ENCODE peak calls at places on chromosomes 11 and 22, in nine cellular contexts. I, S, G, D, Z, A, X, C and M are unnamed samples.

GRCh38 chr11:61800331-61801281 is 7.9 kb downstream of the FEN1 start:
- DNase-seq in I (no peak), X (no peak), C (no peak), S (no peak), Z (no peak), A (no peak), D (no peak), G (no peak), M (no peak)

GRCh38 chr11:77561257-77561656 is 28.5 kb upstream of the AQP11 start:
- DNase-seq in C (no peak), A (no peak), D (no peak), X (no peak), I (no peak), G (no peak), Z (no peak), S (no peak), M (no peak)

GRCh38 chr11:57311109-57311936 is 13.4 kb downstream of the TNKS1BP1 start:
- DNase-seq in G (peak; percentile 92), C (peak; percentile 96), S (peak; percentile 96), A (peak; percentile 97), I (peak; percentile 93), X (peak; percentile 98), Z (peak; percentile 93), D (peak; percentile 81), M (peak; percentile 96)

GRCh38 chr11:111162306-111162705 is 83.2 kb upstream of the POU2AF2 start:
- DNase-seq in G (peak; percentile 16), Z (no peak), I (no peak), S (no peak), C (peak; percentile 24), A (no peak), D (no peak), X (no peak), M (peak; percentile 41)

GRCh38 chr11:45405916-45406670 is 120.0 kb upstream of the SYT13 start:
- DNase-seq in I (no peak), D (no peak), Z (no peak), C (no peak), X (no peak), A (no peak), G (peak; percentile 49), S (peak; percentile 22), M (peak; percentile 24)

GRCh38 chr22:19590696-19591095 is 66.5 kb upstream of the CLDN5 start:
- DNase-seq in Z (no peak), S (no peak), A (no peak), X (no peak), I (no peak), G (no peak), C (no peak), D (no peak), M (no peak)

GRCh38 chr22:29330753-29331152 is 15.3 kb upstream of the RASL10A start:
- DNase-seq in Z (no peak), A (peak; percentile 73), S (peak; percentile 43), G (no peak), D (no peak), X (no peak), C (no peak), I (no peak), M (peak; percentile 68)

GRCh38 chr11:14089690-14090462 is 127.4 kb downstream of the SPON1 start:
- DNase-seq in I (no peak), X (no peak), C (no peak), A (no peak), D (no peak), Z (no peak), S (no peak), G (no peak), M (no peak)

GRCh38 chr11:126489791-126490190 is 134.3 kb downstream of the ST3GAL4 start:
- DNase-seq in S (no peak), A (no peak), D (no peak), X (no peak), Z (no peak), C (no peak), I (no peak), G (no peak), M (no peak)

GRCh38 chr11:46894961-46895360 is 23.4 kb downstream of the LRP4 start:
- DNase-seq in C (no peak), Z (no peak), D (no peak), G (no peak), X (no peak), A (no peak), S (no peak), I (no peak), M (no peak)

GRCh38 chr11:92227954-92228935 is 3.6 kb downstream of the FAT3 start:
- DNase-seq in Z (peak; percentile 13), G (no peak), S (no peak), X (no peak), I (no peak), C (no peak), A (peak; percentile 26), D (no peak), M (no peak)

GRCh38 chr11:2793781-2794418 is 91.7 kb downstream of the CDKN1C start:
- DNase-seq in X (peak; percentile 1), C (no peak), Z (no peak), A (peak; percentile 5), S (no peak), D (no peak), I (peak; percentile 37), G (no peak), M (no peak)

GRCh38 chr22:24925586-24926427 is 20.7 kb downstream of the LHFPL7 start:
- DNase-seq in Z (no peak), X (no peak), D (no peak), A (no peak), I (no peak), S (peak; percentile 71), C (no peak), G (no peak), M (no peak)

GRCh38 chr11:120121336-120121735 is 16.6 kb downstream of the TRIM29 start:
- DNase-seq in Z (no peak), C (peak; percentile 89), G (no peak), D (no peak), X (no peak), S (no peak), A (no peak), I (no peak), M (no peak)

GRCh38 chr22:19430890-19431541 is 517 bp downstream of the HIRA start:
- DNase-seq in X (peak; percentile 53), C (peak; percentile 31), G (peak; percentile 23), Z (peak; percentile 38), I (no peak), S (peak; percentile 29), D (peak; percentile 47), A (peak; percentile 44), M (peak; percentile 14)

GRCh38 chr11:133249530-133249929 is 282.8 kb downstream of the OPCML start:
- DNase-seq in D (no peak), I (no peak), X (no peak), C (no peak), G (no peak), A (no peak), S (no peak), Z (no peak), M (no peak)

GRCh38 chr22:35376728-35377472 is 4.0 kb upstream of the HMOX1 start:
- DNase-seq in G (peak; percentile 97), X (peak; percentile 94), S (peak; percentile 99), I (peak; percentile 90), C (peak; percentile 97), D (peak; percentile 92), A (peak; percentile 92), Z (peak; percentile 87), M (peak; percentile 96)
- TF ChIP-seq CTCF in G (no peak), X (no peak), S (no peak), I (no peak), C (no peak), D (no peak), A (no peak), Z (no peak), M (no peak)

GRCh38 chr11:130488187-130489026 is 40.0 kb downstream of the ADAMTS15 start:
- DNase-seq in G (no peak), C (no peak), A (no peak), D (no peak), X (no peak), S (no peak), Z (peak; percentile 4), I (no peak), M (no peak)

GRCh38 chr11:130487390-130488186 is 39.1 kb downstream of the ADAMTS15 start:
- DNase-seq in G (no peak), X (no peak), S (no peak), A (no peak), D (no peak), I (no peak), C (no peak), Z (peak; percentile 5), M (no peak)

GRCh38 chr11:130489027-130489584 is 40.7 kb downstream of the ADAMTS15 start:
- DNase-seq in X (no peak), A (no peak), I (no peak), Z (peak; percentile 2), C (no peak), G (no peak), D (no peak), S (no peak), M (no peak)

GRCh38 chr11:130490682-130491449 is 42.4 kb downstream of the ADAMTS15 start:
- DNase-seq in A (no peak), G (no peak), S (no peak), X (no peak), D (no peak), Z (no peak), I (no peak), C (no peak), M (no peak)

DNA sequence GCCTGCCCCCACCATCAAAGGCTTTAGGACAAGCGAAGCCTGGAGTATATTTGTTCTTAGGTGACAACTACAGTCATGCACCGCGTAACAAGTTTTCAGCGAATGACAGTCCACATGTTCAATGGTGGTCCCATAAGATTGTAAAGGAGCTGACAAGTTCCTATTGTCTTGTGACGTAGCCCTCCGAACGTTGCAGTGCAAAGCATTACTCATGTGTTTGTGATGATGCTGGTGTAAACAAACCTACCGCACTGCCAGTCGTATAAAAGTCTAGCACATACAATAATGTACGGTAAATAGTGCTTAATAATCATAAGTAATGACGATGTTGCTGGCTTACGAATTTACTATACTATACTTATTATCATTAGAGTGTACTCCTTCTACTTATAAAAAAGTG is 41.3 kb downstream of the ADAMTS15 start:
- DNase-seq in C (no peak), A (no peak), X (no peak), I (no peak), Z (no peak), S (no peak), D (no peak), G (no peak), M (no peak)
- TF ChIP-seq CTCF in C (no peak), A (no peak), X (no peak), I (no peak), Z (no peak), S (no peak), D (no peak), G (no peak), M (no peak)

DNA sequence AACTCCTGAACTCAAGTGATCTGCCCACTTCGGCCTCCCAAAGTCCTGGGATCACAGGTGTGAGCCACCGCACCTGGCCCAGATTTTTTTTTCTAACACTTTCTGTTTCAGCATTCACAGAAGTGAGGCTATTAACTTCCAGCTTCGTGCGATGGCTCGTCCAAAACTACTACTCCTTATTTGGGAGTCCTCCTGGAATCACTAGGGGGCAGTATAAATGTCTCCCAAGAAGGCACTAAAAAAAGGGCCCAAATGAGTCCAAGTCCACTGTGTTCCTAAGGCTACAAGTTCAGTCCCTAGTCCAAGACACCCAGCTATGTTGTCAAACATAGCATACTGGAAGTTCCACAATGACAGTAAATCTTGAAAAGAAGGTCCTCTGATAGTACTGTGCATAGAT is 63.2 kb upstream of the BIRC3 start:
- DNase-seq in A (no peak), S (no peak), D (no peak), I (no peak), Z (peak; percentile 27), C (no peak), X (no peak), G (peak; percentile 60), M (no peak)
- TF ChIP-seq CTCF in A (no peak), S (peak; percentile 26), D (peak; percentile 22), I (no peak), Z (peak; percentile 7), C (no peak), X (no peak), G (peak; percentile 66), M (peak; percentile 65)

GRCh38 chr11:36945384-36945783 is 347.3 kb upstream of the RAG2 start:
- DNase-seq in X (no peak), I (no peak), Z (no peak), D (no peak), S (no peak), C (no peak), A (no peak), G (peak; percentile 89), M (no peak)
- TF ChIP-seq CTCF in X (no peak), I (no peak), Z (peak; percentile 30), D (peak; percentile 26), S (no peak), C (peak; percentile 48), A (no peak), G (peak; percentile 97), M (peak; percentile 63)